ENCODE peak calls at places on chromosomes 3 and 15, in seven cellular contexts. K, I, Q, P, Z, D and L are unnamed samples.

GRCh38 chr3:50245831-50246516 is 10.0 kb downstream of the GNAI2 start:
- DNase-seq in D (peak), Q (peak), K (peak), Z (peak), I (no peak), P (peak), L (peak)

GRCh38 chr3:194056731-194057415 is 79.1 kb upstream of the HES1 start:
- DNase-seq in Z (no peak), I (no peak), P (no peak), K (no peak), Q (no peak), D (no peak), L (no peak)

GRCh38 chr3:32569540-32570425 is 875 bp downstream of the DYNC1LI1 start:
- DNase-seq in Q (peak), K (peak), I (no peak), P (peak), Z (peak), D (peak), L (peak)

GRCh38 chr3:194913281-194913680 is 227.6 kb downstream of the FAM43A start:
- DNase-seq in I (no peak), Z (no peak), P (no peak), Q (no peak), D (no peak), K (no peak), L (no peak)

GRCh38 chr3:168091299-168091852 is 4.3 kb downstream of the GOLIM4 start:
- DNase-seq in Q (no peak), D (no peak), K (no peak), P (no peak), Z (no peak), I (no peak), L (no peak)

GRCh38 chr3:193190387-193190786 is 50.6 kb upstream of the PLAAT1 start:
- DNase-seq in Z (peak), K (peak), P (no peak), I (no peak), Q (no peak), D (no peak), L (peak)

GRCh38 chr15:101396484-101397261 is 92.8 kb downstream of the PCSK6 start:
- DNase-seq in K (no peak), Z (no peak), P (no peak), D (no peak), Q (no peak), I (no peak), L (no peak)

GRCh38 chr15:23422946-23423708 is 23.9 kb downstream of the GOLGA6L2 start:
- DNase-seq in K (no peak), I (no peak), Z (no peak), D (peak), Q (no peak), P (no peak), L (no peak)

GRCh38 chr15:60128000-60128376 is 123.9 kb downstream of the FOXB1 start:
- DNase-seq in D (peak), K (no peak), Z (no peak), I (no peak), Q (no peak), P (no peak), L (no peak)

GRCh38 chr3:15858547-15859506 is 61.0 kb upstream of the ANKRD28 start:
- DNase-seq in P (peak), I (peak), K (peak), Q (peak), Z (peak), D (no peak), L (peak)

GRCh38 chr3:15860014-15860934 is 62.5 kb upstream of the ANKRD28 start:
- DNase-seq in D (peak), K (peak), I (no peak), Q (peak), P (peak), Z (peak), L (no peak)

GRCh38 chr3:15861163-15861562 is 63.4 kb upstream of the ANKRD28 start:
- DNase-seq in K (no peak), P (no peak), D (no peak), Z (no peak), I (no peak), Q (no peak), L (no peak)

GRCh38 chr3:15859507-15860013 is 61.8 kb upstream of the ANKRD28 start:
- DNase-seq in K (peak), D (peak), I (no peak), Z (peak), Q (peak), P (peak), L (peak)
- TF ChIP-seq POLR2AphosphoS5 in K (peak), D (peak), I (no peak), Z (no peak), Q (no peak), P (no peak), L (no peak)

DNA sequence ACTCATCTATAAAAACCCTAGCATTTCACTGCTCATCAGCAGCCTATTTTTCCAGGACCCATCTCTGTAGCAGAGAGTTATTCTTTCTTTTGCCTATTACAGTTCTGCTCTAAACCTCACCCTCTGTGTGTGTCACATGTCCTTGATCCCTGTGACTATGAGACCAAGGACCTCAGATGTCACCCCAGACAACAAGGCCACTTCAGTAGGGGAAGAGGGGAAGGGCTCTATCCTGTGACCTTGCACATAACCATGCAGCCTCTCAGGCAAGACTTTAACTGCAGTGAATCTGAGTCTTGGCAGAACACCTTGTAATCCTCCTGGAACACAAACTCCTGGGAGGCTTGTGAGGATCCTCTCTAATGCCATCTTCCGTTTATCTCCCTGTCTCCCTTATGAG is 4.4 kb upstream of the ZNF589 start:
- DNase-seq in D (peak), K (no peak), Q (no peak), Z (no peak), P (no peak), I (no peak), L (no peak)
- TF ChIP-seq POLR2AphosphoS5 in D (no peak), K (no peak), Q (no peak), Z (no peak), P (no peak), I (no peak), L (no peak)

GRCh38 chr15:53759333-53759975 is at the start of gene WDR72:
- DNase-seq in Z (peak), I (no peak), D (no peak), P (no peak), Q (peak), K (no peak), L (peak)
- TF ChIP-seq POLR2AphosphoS5 in Z (no peak), I (no peak), D (no peak), P (no peak), Q (no peak), K (no peak), L (no peak)

GRCh38 chr15:85795669-85796305 is 1.1 kb upstream of the KLHL25 start:
- DNase-seq in P (no peak), D (peak), I (no peak), K (no peak), Q (no peak), Z (no peak), L (no peak)

GRCh38 chr15:85805392-85805791 is 10.7 kb upstream of the KLHL25 start:
- DNase-seq in P (no peak), K (no peak), I (no peak), D (no peak), Z (no peak), Q (no peak), L (no peak)

GRCh38 chr15:85795320-85795668 is 569 bp upstream of the KLHL25 start:
- DNase-seq in I (no peak), Q (no peak), K (no peak), P (no peak), Z (no peak), D (no peak), L (no peak)

GRCh38 chr15:85804481-85805165 is 9.9 kb upstream of the KLHL25 start:
- DNase-seq in I (no peak), Z (no peak), D (no peak), K (no peak), Q (no peak), P (no peak), L (no peak)

DNA sequence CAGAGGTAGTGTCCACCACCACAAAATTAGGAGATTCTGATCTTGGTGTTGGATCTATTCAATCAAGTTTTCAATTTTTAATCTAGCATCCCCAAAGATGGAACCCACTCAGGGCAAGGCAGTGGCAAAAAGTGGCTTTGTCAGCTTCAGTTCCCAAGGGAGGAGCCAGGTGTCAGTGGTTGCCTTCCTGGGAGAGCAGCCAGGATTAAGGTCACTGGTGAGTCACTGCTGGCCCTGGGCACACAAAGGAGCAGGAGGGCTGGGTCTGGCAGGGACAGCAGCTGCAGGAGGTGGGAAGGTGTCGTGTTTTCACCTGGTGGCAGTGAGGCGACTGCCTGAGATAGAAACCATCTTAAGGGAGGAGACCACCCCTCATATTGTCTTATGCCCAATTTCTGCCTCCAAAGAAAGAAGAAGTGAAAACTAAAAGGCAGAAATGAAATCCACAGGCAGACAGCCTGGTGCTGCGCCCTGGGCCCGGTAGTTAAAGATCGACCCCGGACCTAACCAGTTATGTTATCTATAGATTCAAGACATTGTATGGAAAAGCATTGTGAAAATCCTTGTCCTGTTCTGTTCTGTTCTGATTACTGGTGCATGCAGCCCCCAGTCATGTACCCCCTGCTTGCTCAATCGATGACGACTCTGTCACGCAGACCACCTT is 5.9 kb upstream of the KLHL25 start:
- DNase-seq in Z (no peak), Q (no peak), P (no peak), I (no peak), D (peak), K (no peak), L (no peak)
- TF ChIP-seq POLR2AphosphoS5 in Z (no peak), Q (no peak), P (no peak), I (no peak), D (no peak), K (no peak), L (no peak)

GRCh38 chr15:33569036-33569435 is 258.3 kb downstream of the RYR3 start:
- DNase-seq in K (no peak), Z (no peak), I (no peak), P (no peak), D (no peak), Q (no peak), L (no peak)
- TF ChIP-seq POLR2AphosphoS5 in K (no peak), Z (no peak), I (no peak), P (no peak), D (no peak), Q (no peak), L (no peak)

GRCh38 chr3:132315851-132316250 is 1.4 kb upstream of the ACP3 start:
- DNase-seq in I (no peak), K (no peak), D (no peak), Z (no peak), P (no peak), Q (no peak), L (no peak)

GRCh38 chr3:132318451-132318850 is 1.2 kb downstream of the ACP3 start:
- DNase-seq in K (peak), Z (no peak), P (no peak), Q (no peak), D (no peak), I (no peak), L (no peak)

GRCh38 chr3:132311860-132312259 is 5.3 kb upstream of the ACP3 start:
- DNase-seq in I (no peak), P (no peak), Q (no peak), K (no peak), Z (no peak), D (no peak), L (no peak)

GRCh38 chr3:132321321-132321720 is 4.1 kb downstream of the ACP3 start:
- DNase-seq in D (no peak), K (no peak), Q (no peak), I (no peak), Z (no peak), P (no peak), L (no peak)

GRCh38 chr3:132317229-132317948 is at the start of gene ACP3:
- DNase-seq in D (no peak), P (no peak), Q (no peak), Z (no peak), I (peak), K (peak), L (no peak)
- TF ChIP-seq POLR2AphosphoS5 in D (peak), P (no peak), Q (peak), Z (no peak), I (no peak), K (peak), L (no peak)

GRCh38 chr15:29466292-29466691 is 196.7 kb upstream of the NSMCE3 start:
- DNase-seq in I (no peak), D (no peak), Q (no peak), Z (no peak), P (no peak), K (no peak), L (no peak)
- TF ChIP-seq POLR2AphosphoS5 in I (no peak), D (no peak), Q (no peak), Z (no peak), P (no peak), K (no peak), L (no peak)

DNA sequence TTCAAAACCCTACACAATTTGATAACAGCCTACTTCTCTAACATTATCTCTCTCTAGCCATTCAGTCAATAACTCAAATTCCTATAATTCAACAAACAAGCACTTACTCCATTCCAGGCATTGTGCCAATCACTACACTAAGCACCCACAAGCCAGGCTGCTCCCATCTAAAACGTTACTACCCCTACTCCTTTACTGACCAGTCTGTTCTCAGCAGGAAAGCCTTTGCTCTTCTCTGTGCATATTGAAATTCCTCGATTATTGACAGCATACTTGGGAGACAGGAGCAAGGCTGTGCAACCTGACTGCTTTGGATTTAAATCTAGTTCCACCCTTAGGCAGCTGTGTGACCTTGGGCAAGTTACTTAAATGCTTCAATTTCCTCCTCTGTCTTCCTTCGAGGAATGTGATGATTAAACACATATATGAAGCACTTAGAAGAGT is 177.2 kb upstream of the THBS1 start:
- DNase-seq in I (no peak), Z (peak), D (no peak), Q (no peak), K (no peak), P (no peak), L (no peak)
- TF ChIP-seq POLR2AphosphoS5 in I (no peak), Z (no peak), D (no peak), Q (no peak), K (no peak), P (no peak), L (no peak)

GRCh38 chr3:171811059-171811912 is 1.0 kb upstream of the PLD1 start:
- DNase-seq in D (peak), K (peak), Z (peak), P (no peak), Q (no peak), I (no peak), L (no peak)
- TF ChIP-seq POLR2AphosphoS5 in D (peak), K (no peak), Z (peak), P (no peak), Q (peak), I (no peak), L (no peak)